ENCODE peak calls at places on chromosome 1, in six cellular contexts. B is AG04450, V is left ventricle myocardium inferior, A is testis, H is PC-3, G is ovary. Q is an unnamed sample.

GRCh38 chr1:16978589-16979474 is 1.6 kb downstream of the MFAP2 start:
- DNase-seq in B (peak; percentile 82), V (peak; percentile 49), A (peak; percentile 81), H (no peak), G (peak; percentile 90), Q (no peak)

GRCh38 chr1:111704776-111705175 is 34.4 kb downstream of the INKA2 start:
- DNase-seq in B (no peak), V (no peak), A (no peak), H (peak; percentile 66), G (no peak), Q (no peak)

GRCh38 chr1:4002061-4002521 is 102.0 kb upstream of the C1orf174 start:
- DNase-seq in B (no peak), V (no peak), A (no peak), H (no peak), G (no peak), Q (no peak)

GRCh38 chr1:36122463-36123025 is 2.5 kb downstream of the COL8A2 start:
- DNase-seq in B (no peak), V (no peak), A (no peak), H (no peak), G (no peak), Q (no peak)

GRCh38 chr1:167499657-167500056 is 18.7 kb downstream of the CD247 start:
- DNase-seq in B (no peak), V (no peak), A (no peak), H (no peak), G (no peak), Q (no peak)

GRCh38 chr1:145918992-145919939 is 749 bp upstream of the PEX11B start:
- DNase-seq in B (no peak), V (peak; percentile 59), A (peak; percentile 76), H (peak; percentile 82), G (peak; percentile 79), Q (peak; percentile 67)

GRCh38 chr1:70324683-70325082 is 29.8 kb downstream of the ANKRD13C start:
- DNase-seq in B (no peak), V (no peak), A (no peak), H (peak; percentile 71), G (no peak), Q (no peak)

GRCh38 chr1:34907487-34908090 is 21.9 kb downstream of the DLGAP3 start:
- DNase-seq in B (no peak), V (no peak), A (no peak), H (no peak), G (no peak), Q (no peak)

GRCh38 chr1:21546122-21546825 is 37.1 kb downstream of the ALPL start:
- DNase-seq in B (no peak), V (peak; percentile 43), A (no peak), H (no peak), G (no peak), Q (no peak)

GRCh38 chr1:23345920-23346319 is 1.8 kb upstream of the HNRNPR start:
- DNase-seq in B (no peak), V (no peak), A (no peak), H (no peak), G (no peak), Q (no peak)

GRCh38 chr1:112689842-112690237 is 15.4 kb downstream of the MOV10 start:
- DNase-seq in B (no peak), V (no peak), A (no peak), H (no peak), G (no peak), Q (no peak)

DNA sequence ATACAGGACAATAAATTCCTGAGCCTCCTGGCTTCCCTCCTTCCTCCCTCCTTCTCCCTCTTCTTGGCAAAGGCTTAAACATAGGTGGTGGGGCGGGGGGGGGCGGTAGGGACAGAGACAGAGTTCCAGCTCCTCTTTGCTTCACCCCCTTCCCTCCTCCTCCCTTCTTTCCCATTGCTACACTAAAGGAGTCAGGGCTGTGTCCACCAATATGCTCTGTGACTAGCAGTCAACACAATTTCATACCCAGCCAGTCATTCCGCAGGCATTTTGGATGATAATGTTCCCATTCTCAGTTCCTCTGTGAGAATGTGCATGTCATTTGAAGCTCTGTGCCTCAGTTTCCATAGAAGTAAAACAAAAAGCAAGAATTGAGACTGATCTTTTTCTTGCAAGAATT is 1.7 kb downstream of the LMOD1 start:
- DNase-seq in B (no peak), V (no peak), A (no peak), H (no peak), G (no peak), Q (no peak)
- H3K27me3 ChIP-seq in B (no peaks in the 10 kb centered on the region), V (peaks cover 19% of the 10 kb centered on the region), A (no peaks in the 10 kb centered on the region), H (no peaks in the 10 kb centered on the region), G (no peaks in the 10 kb centered on the region), Q (no peaks in the 10 kb centered on the region)

DNA sequence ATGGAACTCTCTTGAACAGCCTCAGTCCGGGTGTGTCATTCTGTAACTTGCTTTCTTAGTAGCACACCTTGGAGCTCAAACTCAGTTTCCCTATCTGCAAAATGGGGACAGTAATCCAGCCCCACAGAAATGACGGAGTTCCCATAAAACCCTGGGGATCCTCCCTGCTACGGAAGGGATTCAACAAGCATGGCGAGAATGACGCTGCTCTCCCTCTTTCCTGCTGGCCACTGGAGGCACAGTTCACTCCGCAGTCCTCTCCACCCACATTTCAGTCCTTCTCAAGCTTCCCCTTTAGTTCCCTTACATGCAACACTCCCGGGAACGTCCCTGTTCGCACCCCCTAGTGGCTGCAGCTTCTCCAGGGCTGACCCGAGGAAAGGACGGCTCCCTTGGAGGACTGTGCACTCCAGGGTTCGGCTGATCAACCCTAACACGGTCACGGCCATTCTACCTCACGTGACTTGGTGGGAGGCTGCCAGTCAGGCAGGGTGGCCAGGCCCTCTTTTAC is 20.6 kb downstream of the RUNX3 start:
- DNase-seq in B (peak; percentile 7), V (peak; percentile 41), A (peak; percentile 57), H (peak; percentile 40), G (no peak), Q (no peak)
- TF ChIP-seq CTCF in B (peak; percentile 61), V (peak; percentile 47), A (no peak), H (peak; percentile 66), G (no peak), Q (peak; percentile 26)

GRCh38 chr1:119646521-119647227 is 1.4 kb downstream of the ZNF697 start:
- DNase-seq in B (no peak), V (no peak), A (no peak), H (peak; percentile 58), G (no peak), Q (no peak)

GRCh38 chr1:119648620-119649004 is 546 bp upstream of the ZNF697 start:
- DNase-seq in B (no peak), V (no peak), A (no peak), H (no peak), G (no peak), Q (no peak)

GRCh38 chr1:119647734-119648619 is at the start of gene ZNF697:
- DNase-seq in B (peak; percentile 95), V (peak; percentile 98), A (peak; percentile 98), H (peak; percentile 95), G (peak; percentile 97), Q (peak; percentile 98)

GRCh38 chr1:119651133-119651532 is 3.1 kb upstream of the ZNF697 start:
- DNase-seq in B (no peak), V (no peak), A (no peak), H (no peak), G (no peak), Q (no peak)

GRCh38 chr1:119647228-119647733 is 785 bp downstream of the ZNF697 start:
- DNase-seq in B (no peak), V (peak; percentile 19), A (peak; percentile 42), H (no peak), G (peak; percentile 52), Q (no peak)
- H3K4me3 ChIP-seq in B (peak overlapping the region; percentile 98), V (peak overlapping the region; percentile 78), A (peak overlapping the region; percentile 86), H (peak overlapping the region; percentile 92), G (peak overlapping the region; percentile 65), Q (peak overlapping the region; percentile 94)

DNA sequence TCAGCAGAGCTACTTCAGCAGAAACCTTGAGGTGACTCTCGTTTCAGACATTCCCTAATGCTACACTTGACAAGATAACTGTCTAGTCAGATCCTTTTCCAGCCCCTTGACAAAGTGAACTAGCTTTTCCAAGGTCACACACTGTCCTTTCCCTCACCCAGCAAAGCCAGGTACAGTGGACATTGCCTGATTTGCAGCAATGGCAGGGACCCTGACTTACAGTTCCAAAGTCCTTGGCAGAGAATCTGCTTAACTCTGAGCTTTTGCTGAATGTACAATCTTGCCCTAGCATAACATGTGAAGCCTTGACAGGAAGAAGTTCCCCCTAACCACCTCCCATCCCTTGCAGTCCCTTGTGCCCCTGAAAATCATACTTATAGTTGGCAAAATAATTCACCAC is 37.1 kb downstream of the HSD3B2 start:
- DNase-seq in B (no peak), V (no peak), A (no peak), H (no peak), G (no peak), Q (no peak)
- H3K27me3 ChIP-seq in B (no peaks in the 10 kb centered on the region), V (no peaks in the 10 kb centered on the region), A (no peaks in the 10 kb centered on the region), H (no peaks in the 10 kb centered on the region), G (no peaks in the 10 kb centered on the region), Q (no peaks in the 10 kb centered on the region)

GRCh38 chr1:151167116-151167515 is 1.2 kb downstream of the SCNM1 start:
- DNase-seq in B (no peak), V (no peak), A (no peak), H (no peak), G (no peak), Q (no peak)

GRCh38 chr1:151166506-151166956 is 587 bp downstream of the SCNM1 start:
- DNase-seq in B (peak; percentile 50), V (no peak), A (no peak), H (peak; percentile 50), G (no peak), Q (no peak)

GRCh38 chr1:151165738-151166505 is at the start of the genes LYSMD1 and SCNM1:
- DNase-seq in B (peak; percentile 98), V (peak; percentile 95), A (peak; percentile 98), H (peak; percentile 100), G (peak; percentile 96), Q (peak; percentile 97)

GRCh38 chr1:151164732-151165280 is 896 bp downstream of the LYSMD1 start:
- DNase-seq in B (no peak), V (no peak), A (no peak), H (no peak), G (no peak), Q (no peak)

GRCh38 chr1:151165281-151165737 is 393 bp downstream of the LYSMD1 start:
- DNase-seq in B (no peak), V (peak; percentile 57), A (peak; percentile 60), H (peak; percentile 21), G (peak; percentile 73), Q (peak; percentile 51)
- TF ChIP-seq CTCF in B (no peak), V (no peak), A (no peak), H (no peak), G (no peak), Q (no peak)

DNA sequence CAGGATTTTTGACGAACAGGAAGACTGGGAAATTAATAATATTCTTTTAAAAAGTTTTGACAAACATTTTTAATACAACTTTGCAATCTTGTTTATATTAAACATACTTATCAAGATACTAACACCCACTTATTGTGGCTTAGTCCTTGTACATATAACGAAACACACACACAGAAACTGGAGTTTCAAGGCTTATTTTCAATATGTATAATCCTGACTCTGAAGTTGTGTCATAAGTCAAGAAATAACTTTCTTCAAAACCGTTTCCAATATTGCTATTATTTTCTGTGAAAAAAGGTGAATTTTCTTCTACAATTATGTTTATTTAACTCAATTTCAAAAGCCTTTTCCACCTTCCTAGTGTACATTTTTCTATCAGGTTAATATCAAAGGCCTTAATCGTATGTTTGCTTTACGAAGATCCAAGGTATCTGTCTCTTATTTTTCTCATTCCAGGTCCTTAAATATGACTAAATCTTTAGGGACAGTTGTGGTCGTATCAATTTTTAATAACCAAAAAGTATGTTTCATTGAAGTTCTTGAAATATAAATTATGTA is 1.8 kb downstream of the CDKN2C start:
- DNase-seq in B (no peak), V (no peak), A (no peak), H (peak; percentile 23), G (no peak), Q (no peak)
- H3K4me3 ChIP-seq in B (peak overlapping the region; percentile 27), V (peak overlapping the region; percentile 93), A (peak overlapping the region; percentile 78), H (peak overlapping the region; percentile 93), G (peak overlapping the region; percentile 15), Q (peak overlapping the region; percentile 81)

GRCh38 chr1:47226121-47226977 is 5.7 kb downstream of the TAL1 start:
- DNase-seq in B (no peak), V (no peak), A (no peak), H (no peak), G (no peak), Q (no peak)
- H3K27me3 ChIP-seq in B (peaks cover 96% of the 10 kb centered on the region), V (peaks cover 100% of the 10 kb centered on the region), A (peaks cover 5% of the 10 kb centered on the region), H (peaks cover 76% of the 10 kb centered on the region), G (peaks cover 5% of the 10 kb centered on the region), Q (peaks cover 21% of the 10 kb centered on the region)

Q was measured in dorsolateral prefrontal cortex.